ENCODE peak calls at places on chromosome 7, in eight cellular contexts. E is pulmonary artery endothelial cell; K is T1000; G is non-pigmented ciliary epithelial cell; X is COR-L47; D is GM10248; B is colonic mucosa; Z is stimulated activated CD4-positive, alpha-beta T cell treated with anti-CD3 and anti-CD28 coated beads, Interleukin-15, amount 100 ng/mL, for 48 hours. R is an unnamed sample.
A peak's percentile ranks its signal among the peaks of the same experiment; 100 is the strongest.

GRCh38 chr7:123096976-123097375 is 101.5 kb upstream of the TAS2R16 start:
- DNase-seq in D (no peak), X (peak; percentile 54), B (no peak), K (no peak), E (no peak), Z (no peak), G (no peak), R (no peak)

GRCh38 chr7:44638611-44639557 is 32.5 kb downstream of the OGDH start:
- DNase-seq in K (no peak), G (no peak), D (peak; percentile 81), X (no peak), B (peak; percentile 88), E (no peak), Z (peak; percentile 81), R (peak; percentile 48)

GRCh38 chr7:103348452-103348851 is 1.0 kb downstream of the PSMC2 start:
- DNase-seq in K (no peak), X (no peak), G (no peak), D (no peak), Z (no peak), B (no peak), E (no peak), R (peak; percentile 17)

GRCh38 chr7:104976966-104977636 is 36.9 kb upstream of the KMT2E start:
- DNase-seq in Z (no peak), B (no peak), E (no peak), K (no peak), D (no peak), X (no peak), G (no peak), R (no peak)

GRCh38 chr7:129212596-129212995 is 12.2 kb upstream of the AHCYL2 start:
- DNase-seq in E (no peak), G (no peak), K (no peak), B (no peak), D (no peak), Z (no peak), X (no peak), R (no peak)

GRCh38 chr7:1690359-1690958 is 20.4 kb downstream of the ELFN1 start:
- DNase-seq in E (no peak), G (no peak), X (no peak), B (no peak), Z (no peak), K (no peak), D (no peak), R (no peak)

GRCh38 chr7:116977172-116977571 is 23.9 kb downstream of the ST7 start:
- DNase-seq in Z (no peak), E (no peak), X (no peak), B (no peak), D (no peak), K (no peak), G (no peak), R (no peak)

GRCh38 chr7:75920431-75921161 is 5.6 kb downstream of the POR start:
- DNase-seq in Z (peak; percentile 44), D (no peak), E (no peak), X (no peak), K (no peak), G (no peak), B (peak; percentile 19), R (no peak)

GRCh38 chr7:129383542-129384132 is 50.6 kb upstream of the STRIP2 start:
- DNase-seq in X (no peak), B (no peak), D (no peak), K (no peak), Z (no peak), E (no peak), G (no peak), R (no peak)

GRCh38 chr7:50471970-50472369 is 21.8 kb upstream of the FIGNL1 start:
- DNase-seq in K (no peak), Z (no peak), D (no peak), X (no peak), B (no peak), E (no peak), G (no peak), R (no peak)

GRCh38 chr7:112571852-112572607 is 91.2 kb downstream of the LSMEM1 start:
- DNase-seq in Z (no peak), X (no peak), K (no peak), D (no peak), B (peak; percentile 53), E (no peak), G (no peak), R (no peak)

GRCh38 chr7:148664319-148664718 is 34.4 kb upstream of the CUL1 start:
- DNase-seq in X (no peak), Z (no peak), E (no peak), G (no peak), K (no peak), D (no peak), B (no peak), R (no peak)

GRCh38 chr7:774161-775109 is 47.4 kb upstream of the PRKAR1B start:
- DNase-seq in B (peak; percentile 69), K (no peak), E (no peak), X (no peak), Z (peak; percentile 62), G (no peak), D (peak; percentile 81), R (peak; percentile 64)

GRCh38 chr7:85103352-85103751 is 83.5 kb downstream of the SEMA3D start:
- DNase-seq in D (no peak), Z (no peak), E (no peak), X (no peak), G (no peak), K (no peak), B (peak; percentile 21), R (no peak)

R was measured in HAP-1.